ENCODE peak calls at places on chromosomes 2 and 18, in seven cellular contexts. A is C1 segment of cervical spinal cord; B is activated CD4-positive, alpha-beta T cell treated with anti-CD3 and anti-CD28 coated beads for 48 hours; E is stimulated activated CD4-positive, alpha-beta T cell treated with anti-CD3 and anti-CD28 coated beads, Interleukin-2, amount 100 ng/mL, for 48 hours; X is lower lobe of right lung; Z is DMS153; F is PC-9. P is an unnamed sample.
A peak's percentile ranks its signal among the peaks of the same experiment; 100 is the strongest.

GRCh38 chr2:24456610-24457556 is 34.2 kb upstream of the NCOA1 start:
- DNase-seq in A (peak; percentile 8), B (peak; percentile 35), E (no peak), X (no peak), Z (no peak), F (peak; percentile 44), P (no peak)

GRCh38 chr2:40030451-40030975 is 251.5 kb upstream of the THUMPD2 start:
- DNase-seq in A (no peak), B (no peak), E (no peak), X (no peak), Z (no peak), F (peak; percentile 10), P (no peak)

GRCh38 chr2:101883860-101884259 is 107.9 kb upstream of the IL1R2 start:
- DNase-seq in A (no peak), B (peak; percentile 60), E (no peak), X (no peak), Z (peak; percentile 52), F (peak; percentile 41), P (no peak)

GRCh38 chr18:9859232-9859631 is 26.5 kb upstream of the TXNDC2 start:
- DNase-seq in A (no peak), B (no peak), E (no peak), X (no peak), Z (no peak), F (no peak), P (no peak)

GRCh38 chr2:128765822-128766221 is 447.2 kb upstream of the HS6ST1 start:
- DNase-seq in A (no peak), B (no peak), E (no peak), X (no peak), Z (no peak), F (no peak), P (no peak)

GRCh38 chr2:58919316-58919715 is 678.2 kb upstream of the FANCL start:
- DNase-seq in A (no peak), B (no peak), E (no peak), X (no peak), Z (no peak), F (no peak), P (no peak)

GRCh38 chr18:6591491-6591890 is 138.0 kb upstream of the ARHGAP28 start:
- DNase-seq in A (no peak), B (no peak), E (no peak), X (no peak), Z (no peak), F (no peak), P (no peak)

GRCh38 chr2:57760448-57760847 is 286.2 kb upstream of the VRK2 start:
- DNase-seq in A (no peak), B (no peak), E (no peak), X (no peak), Z (no peak), F (no peak), P (no peak)

GRCh38 chr2:7209776-7210555 is 292.8 kb downstream of the RNF144A start:
- DNase-seq in A (no peak), B (no peak), E (no peak), X (no peak), Z (no peak), F (no peak), P (no peak)

GRCh38 chr2:141899740-141900139 is 231.1 kb downstream of the LRP1B start:
- DNase-seq in A (peak; percentile 13), B (no peak), E (no peak), X (no peak), Z (no peak), F (no peak), P (no peak)

GRCh38 chr2:65377556-65378307 is 54.7 kb downstream of the SPRED2 start:
- DNase-seq in A (no peak), B (peak; percentile 44), E (no peak), X (no peak), Z (no peak), F (peak; percentile 94), P (no peak)

GRCh38 chr2:198177040-198177439 is 372.6 kb downstream of the PLCL1 start:
- DNase-seq in A (no peak), B (no peak), E (no peak), X (no peak), Z (no peak), F (no peak), P (no peak)